ENCODE peak calls at places on chromosome 21, in five cellular contexts. One of them, this sample, is unnamed.
A peak's percentile ranks its signal among the peaks of the same experiment; 100 is the strongest.

GRCh38 chr21:23963454-23963853 is 1643.8 kb downstream of the MRPL39 start:
- DNase-seq in uterus: no peak
- DNase-seq in esophagus squamous epithelium: no peak
- DNase-seq in body of pancreas: no peak
- DNase-seq in heart right ventricle: no peak
- DNase-seq in this sample: no peak

GRCh38 chr21:35337573-35337972 is 288.5 kb upstream of the RUNX1 start:
- DNase-seq in esophagus squamous epithelium: no peak
- DNase-seq in body of pancreas: no peak
- DNase-seq in heart right ventricle: no peak
- DNase-seq in uterus: no peak
- DNase-seq in this sample: no peak

GRCh38 chr21:31142600-31142999 is 104.3 kb upstream of the KRTAP19-8 start:
- DNase-seq in body of pancreas: no peak
- DNase-seq in esophagus squamous epithelium: no peak
- DNase-seq in heart right ventricle: no peak
- DNase-seq in uterus: no peak
- DNase-seq in this sample: peak; percentile 17

GRCh38 chr21:35738342-35738961 is 321.9 kb downstream of the SETD4 start:
- DNase-seq in uterus: no peak
- DNase-seq in esophagus squamous epithelium: no peak
- DNase-seq in body of pancreas: peak; percentile 42
- DNase-seq in heart right ventricle: peak; percentile 5
- DNase-seq in this sample: no peak

GRCh38 chr21:20802631-20803260 is 195.5 kb upstream of the NCAM2 start:
- DNase-seq in heart right ventricle: no peak
- DNase-seq in uterus: no peak
- DNase-seq in esophagus squamous epithelium: no peak
- DNase-seq in body of pancreas: no peak
- DNase-seq in this sample: no peak

GRCh38 chr21:34034369-34035014 is 38.9 kb upstream of the MRPS6 start:
- DNase-seq in uterus: no peak
- DNase-seq in heart right ventricle: no peak
- DNase-seq in body of pancreas: no peak
- DNase-seq in esophagus squamous epithelium: no peak
- DNase-seq in this sample: no peak

GRCh38 chr21:18350216-18350615 is 53.4 kb downstream of the TMPRSS15 start:
- DNase-seq in body of pancreas: no peak
- DNase-seq in heart right ventricle: no peak
- DNase-seq in esophagus squamous epithelium: no peak
- DNase-seq in uterus: no peak
- DNase-seq in this sample: no peak

GRCh38 chr21:27076035-27076434 is 109.1 kb upstream of the ADAMTS5 start:
- DNase-seq in uterus: no peak
- DNase-seq in esophagus squamous epithelium: no peak
- DNase-seq in heart right ventricle: no peak
- DNase-seq in body of pancreas: no peak
- DNase-seq in this sample: no peak

GRCh38 chr21:28761709-28762356 is 230.8 kb downstream of the LTN1 start:
- DNase-seq in body of pancreas: no peak
- DNase-seq in uterus: no peak
- DNase-seq in heart right ventricle: no peak
- DNase-seq in esophagus squamous epithelium: no peak
- DNase-seq in this sample: no peak

GRCh38 chr21:35329940-35330670 is 281.0 kb upstream of the RUNX1 start:
- DNase-seq in esophagus squamous epithelium: no peak
- DNase-seq in uterus: no peak
- DNase-seq in heart right ventricle: peak; percentile 32
- DNase-seq in body of pancreas: no peak
- DNase-seq in this sample: no peak

GRCh38 chr21:36166705-36167104 is 10.1 kb downstream of the DOP1B start:
- DNase-seq in body of pancreas: no peak
- DNase-seq in esophagus squamous epithelium: no peak
- DNase-seq in uterus: no peak
- DNase-seq in heart right ventricle: no peak
- DNase-seq in this sample: no peak

GRCh38 chr21:14841511-14842472 is 223.0 kb downstream of the NRIP1 start:
- DNase-seq in uterus: no peak
- DNase-seq in body of pancreas: no peak
- DNase-seq in esophagus squamous epithelium: no peak
- DNase-seq in heart right ventricle: no peak
- DNase-seq in this sample: no peak

GRCh38 chr21:44845418-44846200 is 27.7 kb upstream of the SUMO3 start:
- DNase-seq in uterus: peak; percentile 37
- DNase-seq in heart right ventricle: peak; percentile 67
- DNase-seq in body of pancreas: peak; percentile 45
- DNase-seq in esophagus squamous epithelium: no peak
- DNase-seq in this sample: peak; percentile 40

GRCh38 chr21:35048183-35048601 is 910 bp downstream of the RUNX1 start:
- DNase-seq in uterus: no peak
- DNase-seq in body of pancreas: peak; percentile 16
- DNase-seq in esophagus squamous epithelium: no peak
- DNase-seq in heart right ventricle: no peak
- DNase-seq in this sample: peak; percentile 55

GRCh38 chr21:34609244-34609950 is 5.5 kb downstream of the RCAN1 start:
- DNase-seq in body of pancreas: no peak
- DNase-seq in esophagus squamous epithelium: no peak
- DNase-seq in uterus: no peak
- DNase-seq in heart right ventricle: no peak
- DNase-seq in this sample: no peak

GRCh38 chr21:29342394-29342957 is 43.8 kb downstream of the BACH1 start:
- DNase-seq in esophagus squamous epithelium: no peak
- DNase-seq in uterus: peak; percentile 31
- DNase-seq in heart right ventricle: peak; percentile 63
- DNase-seq in body of pancreas: peak; percentile 39
- DNase-seq in this sample: no peak

GRCh38 chr21:29316029-29316742 is 17.5 kb downstream of the BACH1 start:
- DNase-seq in body of pancreas: no peak
- DNase-seq in uterus: no peak
- DNase-seq in heart right ventricle: no peak
- DNase-seq in esophagus squamous epithelium: no peak
- DNase-seq in this sample: no peak

GRCh38 chr21:40795313-40795712 is 51.6 kb downstream of the DSCAM start:
- DNase-seq in body of pancreas: no peak
- DNase-seq in esophagus squamous epithelium: no peak
- DNase-seq in heart right ventricle: no peak
- DNase-seq in uterus: no peak
- DNase-seq in this sample: no peak

GRCh38 chr21:26043891-26044290 is 126.7 kb downstream of the APP start:
- DNase-seq in body of pancreas: no peak
- DNase-seq in esophagus squamous epithelium: no peak
- DNase-seq in uterus: no peak
- DNase-seq in heart right ventricle: no peak
- DNase-seq in this sample: no peak

GRCh38 chr21:23890652-23891051 is 1716.6 kb downstream of the MRPL39 start:
- DNase-seq in uterus: no peak
- DNase-seq in body of pancreas: no peak
- DNase-seq in heart right ventricle: no peak
- DNase-seq in esophagus squamous epithelium: no peak
- DNase-seq in this sample: no peak

GRCh38 chr21:44049182-44049581 is 37.1 kb downstream of the TRAPPC10 start:
- DNase-seq in heart right ventricle: no peak
- DNase-seq in esophagus squamous epithelium: no peak
- DNase-seq in uterus: no peak
- DNase-seq in body of pancreas: no peak
- DNase-seq in this sample: no peak

GRCh38 chr21:34022557-34023335 is 50.6 kb upstream of the MRPS6 start:
- DNase-seq in heart right ventricle: no peak
- DNase-seq in body of pancreas: no peak
- DNase-seq in uterus: no peak
- DNase-seq in esophagus squamous epithelium: no peak
- DNase-seq in this sample: no peak

GRCh38 chr21:25080161-25080560 is 527.1 kb downstream of the MRPL39 start:
- DNase-seq in uterus: no peak
- DNase-seq in heart right ventricle: no peak
- DNase-seq in esophagus squamous epithelium: no peak
- DNase-seq in body of pancreas: no peak
- DNase-seq in this sample: no peak

GRCh38 chr21:45976666-45977335 is 4.8 kb upstream of the COL6A1 start:
- DNase-seq in uterus: peak; percentile 50
- DNase-seq in heart right ventricle: no peak
- DNase-seq in body of pancreas: peak; percentile 6
- DNase-seq in esophagus squamous epithelium: no peak
- DNase-seq in this sample: no peak
- H3K4me1 ChIP-seq in uterus: peaks cover 24% of the 10 kb centered on the region
- H3K4me1 ChIP-seq in heart right ventricle: peaks cover 37% of the 10 kb centered on the region
- H3K4me1 ChIP-seq in body of pancreas: peaks cover 33% of the 10 kb centered on the region
- H3K4me1 ChIP-seq in esophagus squamous epithelium: peaks cover 80% of the 10 kb centered on the region
- H3K4me1 ChIP-seq in this sample: peaks cover 51% of the 10 kb centered on the region

GRCh38 chr21:15841856-15842564 is 112.2 kb downstream of the USP25 start:
- DNase-seq in heart right ventricle: no peak
- DNase-seq in uterus: no peak
- DNase-seq in esophagus squamous epithelium: no peak
- DNase-seq in body of pancreas: no peak
- DNase-seq in this sample: no peak
- H3K4me1 ChIP-seq in heart right ventricle: peaks cover 6% of the 10 kb centered on the region
- H3K4me1 ChIP-seq in uterus: no peaks in the 10 kb centered on the region
- H3K4me1 ChIP-seq in esophagus squamous epithelium: peaks cover 14% of the 10 kb centered on the region
- H3K4me1 ChIP-seq in body of pancreas: no peaks in the 10 kb centered on the region
- H3K4me1 ChIP-seq in this sample: no peaks in the 10 kb centered on the region

GRCh38 chr21:37462087-37462861 is 95.7 kb downstream of the DYRK1A start:
- DNase-seq in body of pancreas: no peak
- DNase-seq in heart right ventricle: no peak
- DNase-seq in esophagus squamous epithelium: no peak
- DNase-seq in uterus: no peak
- DNase-seq in this sample: no peak

GRCh38 chr21:37472581-37472980 is 106.0 kb downstream of the DYRK1A start:
- DNase-seq in body of pancreas: no peak
- DNase-seq in esophagus squamous epithelium: no peak
- DNase-seq in uterus: no peak
- DNase-seq in heart right ventricle: no peak
- DNase-seq in this sample: no peak

GRCh38 chr21:37463083-37463780 is 96.7 kb downstream of the DYRK1A start:
- DNase-seq in uterus: no peak
- DNase-seq in heart right ventricle: no peak
- DNase-seq in esophagus squamous epithelium: no peak
- DNase-seq in body of pancreas: peak; percentile 51
- DNase-seq in this sample: peak; percentile 51

GRCh38 chr21:37469441-37469840 is 102.9 kb downstream of the DYRK1A start:
- DNase-seq in heart right ventricle: no peak
- DNase-seq in body of pancreas: no peak
- DNase-seq in esophagus squamous epithelium: no peak
- DNase-seq in uterus: no peak
- DNase-seq in this sample: no peak

DNA sequence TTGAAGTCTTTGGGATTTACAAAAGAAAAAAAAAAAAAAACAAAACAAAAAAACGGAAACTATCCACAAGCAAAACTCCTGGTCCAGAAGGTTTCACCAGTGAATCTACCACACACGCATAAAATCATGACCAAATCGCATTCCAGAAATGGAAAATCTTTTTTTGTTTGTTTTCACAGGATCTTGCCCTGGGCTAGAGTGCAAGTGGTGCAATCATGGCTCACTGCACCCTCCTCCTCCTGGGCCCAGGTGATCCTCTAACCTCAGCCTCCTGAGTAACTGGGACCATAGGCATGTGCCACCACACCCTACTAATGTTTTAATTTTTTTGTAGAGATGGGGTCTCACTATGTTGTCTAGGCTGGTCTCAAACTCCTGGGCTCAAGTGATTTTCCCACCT is 100.5 kb downstream of the DYRK1A start:
- DNase-seq in uterus: no peak
- DNase-seq in esophagus squamous epithelium: no peak
- DNase-seq in heart right ventricle: no peak
- DNase-seq in body of pancreas: no peak
- DNase-seq in this sample: no peak
- H3K4me1 ChIP-seq in uterus: no peaks in the 10 kb centered on the region
- H3K4me1 ChIP-seq in esophagus squamous epithelium: peaks cover 30% of the 10 kb centered on the region
- H3K4me1 ChIP-seq in heart right ventricle: peaks cover 16% of the 10 kb centered on the region
- H3K4me1 ChIP-seq in body of pancreas: peaks cover 24% of the 10 kb centered on the region
- H3K4me1 ChIP-seq in this sample: peaks cover 59% of the 10 kb centered on the region

DNA sequence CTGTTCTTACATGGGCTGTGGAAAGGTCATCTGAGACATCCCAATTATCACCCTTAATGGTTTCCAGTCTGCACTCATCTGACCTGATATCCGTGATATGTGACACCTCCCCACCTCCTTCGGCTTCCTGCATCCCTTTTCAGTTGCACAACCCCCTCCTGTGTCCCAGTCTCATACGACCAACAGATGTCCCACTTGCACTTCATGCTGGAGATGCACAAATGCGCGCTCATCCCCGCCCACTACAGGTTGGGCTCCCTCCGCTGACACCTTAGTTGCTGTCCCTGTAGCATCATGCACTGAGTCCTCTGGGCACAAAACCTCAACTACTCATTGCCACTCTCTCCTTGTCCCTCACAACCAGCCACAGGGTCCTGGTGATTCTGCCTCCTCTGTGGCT is 94.4 kb downstream of the MIS18A start:
- DNase-seq in heart right ventricle: no peak
- DNase-seq in body of pancreas: no peak
- DNase-seq in esophagus squamous epithelium: no peak
- DNase-seq in uterus: no peak
- DNase-seq in this sample: no peak
- H3K4me1 ChIP-seq in heart right ventricle: no peaks in the 10 kb centered on the region
- H3K4me1 ChIP-seq in body of pancreas: no peaks in the 10 kb centered on the region
- H3K4me1 ChIP-seq in esophagus squamous epithelium: no peaks in the 10 kb centered on the region
- H3K4me1 ChIP-seq in uterus: no peaks in the 10 kb centered on the region
- H3K4me1 ChIP-seq in this sample: no peaks in the 10 kb centered on the region

GRCh38 chr21:21996891-21997290 is 998.7 kb downstream of the NCAM2 start:
- DNase-seq in esophagus squamous epithelium: no peak
- DNase-seq in heart right ventricle: no peak
- DNase-seq in uterus: no peak
- DNase-seq in body of pancreas: no peak
- DNase-seq in this sample: no peak
- H3K4me1 ChIP-seq in esophagus squamous epithelium: no peaks in the 10 kb centered on the region
- H3K4me1 ChIP-seq in heart right ventricle: no peaks in the 10 kb centered on the region
- H3K4me1 ChIP-seq in uterus: no peaks in the 10 kb centered on the region
- H3K4me1 ChIP-seq in body of pancreas: no peaks in the 10 kb centered on the region
- H3K4me1 ChIP-seq in this sample: no peaks in the 10 kb centered on the region

GRCh38 chr21:42122398-42122797 is 51.3 kb downstream of the UMODL1 start:
- DNase-seq in body of pancreas: no peak
- DNase-seq in uterus: no peak
- DNase-seq in heart right ventricle: no peak
- DNase-seq in esophagus squamous epithelium: no peak
- DNase-seq in this sample: no peak
- H3K4me1 ChIP-seq in body of pancreas: peaks cover under 1% of the 10 kb centered on the region
- H3K4me1 ChIP-seq in uterus: no peaks in the 10 kb centered on the region
- H3K4me1 ChIP-seq in heart right ventricle: no peaks in the 10 kb centered on the region
- H3K4me1 ChIP-seq in esophagus squamous epithelium: peaks cover 54% of the 10 kb centered on the region
- H3K4me1 ChIP-seq in this sample: no peaks in the 10 kb centered on the region

GRCh38 chr21:15852146-15852545 is 122.4 kb downstream of the USP25 start:
- DNase-seq in body of pancreas: no peak
- DNase-seq in heart right ventricle: no peak
- DNase-seq in esophagus squamous epithelium: no peak
- DNase-seq in uterus: no peak
- DNase-seq in this sample: no peak

GRCh38 chr21:15856813-15857212 is 127.0 kb downstream of the USP25 start:
- DNase-seq in heart right ventricle: no peak
- DNase-seq in uterus: no peak
- DNase-seq in body of pancreas: no peak
- DNase-seq in esophagus squamous epithelium: no peak
- DNase-seq in this sample: no peak

GRCh38 chr21:15849925-15850324 is 120.1 kb downstream of the USP25 start:
- DNase-seq in esophagus squamous epithelium: no peak
- DNase-seq in uterus: no peak
- DNase-seq in body of pancreas: no peak
- DNase-seq in heart right ventricle: no peak
- DNase-seq in this sample: no peak

GRCh38 chr21:15850645-15851044 is 120.9 kb downstream of the USP25 start:
- DNase-seq in body of pancreas: no peak
- DNase-seq in esophagus squamous epithelium: no peak
- DNase-seq in heart right ventricle: no peak
- DNase-seq in uterus: no peak
- DNase-seq in this sample: no peak

GRCh38 chr21:15853126-15853525 is 123.3 kb downstream of the USP25 start:
- DNase-seq in body of pancreas: no peak
- DNase-seq in uterus: no peak
- DNase-seq in heart right ventricle: no peak
- DNase-seq in esophagus squamous epithelium: no peak
- DNase-seq in this sample: no peak
- H3K4me1 ChIP-seq in body of pancreas: peaks cover 15% of the 10 kb centered on the region
- H3K4me1 ChIP-seq in uterus: no peaks in the 10 kb centered on the region
- H3K4me1 ChIP-seq in heart right ventricle: no peaks in the 10 kb centered on the region
- H3K4me1 ChIP-seq in esophagus squamous epithelium: peaks cover 24% of the 10 kb centered on the region
- H3K4me1 ChIP-seq in this sample: peaks cover 16% of the 10 kb centered on the region